ENCODE peak calls at places on chromosome 13, in five cellular contexts. B is SK-N-SH, U is GM12892, W is HepG2, M is H1. V is an unnamed sample.

GRCh38 chr13:95296326-95296939 is 4.8 kb downstream of the ABCC4 start:
- DNase-seq in M (peak), B (peak), U (no peak), W (peak), V (no peak)

GRCh38 chr13:74868044-74868443 is 613.9 kb downstream of the TBC1D4 start:
- DNase-seq in B (no peak), M (no peak), W (no peak), U (no peak), V (no peak)

GRCh38 chr13:28728642-28729041 is 9.9 kb upstream of the SLC46A3 start:
- DNase-seq in U (no peak), M (no peak), W (no peak), B (no peak), V (no peak)

GRCh38 chr13:73215807-73216206 is 157.0 kb downstream of the KLF5 start:
- DNase-seq in U (no peak), M (no peak), B (no peak), W (no peak), V (no peak)

GRCh38 chr13:59425211-59425721 is 738.5 kb downstream of the DIAPH3 start:
- DNase-seq in U (no peak), W (no peak), M (no peak), B (no peak), V (no peak)

GRCh38 chr13:40536443-40537113 is 129.9 kb downstream of the FOXO1 start:
- DNase-seq in W (peak), B (no peak), M (no peak), U (no peak), V (no peak)

GRCh38 chr13:40604135-40604534 is 62.3 kb downstream of the FOXO1 start:
- DNase-seq in M (no peak), U (no peak), W (no peak), B (no peak), V (no peak)

GRCh38 chr13:30708541-30708940 is 26.8 kb upstream of the ALOX5AP start:
- DNase-seq in M (no peak), W (no peak), B (no peak), U (no peak), V (no peak)

GRCh38 chr13:114100446-114101320 is 31.7 kb downstream of the RASA3 start:
- DNase-seq in B (peak), W (no peak), M (no peak), U (no peak), V (peak)

GRCh38 chr13:113845723-113846638 is 17.9 kb downstream of the GAS6 start:
- DNase-seq in W (no peak), U (no peak), M (no peak), B (no peak), V (no peak)

GRCh38 chr13:50494110-50494509 is 349.4 kb downstream of the DLEU7 start:
- DNase-seq in M (no peak), W (no peak), U (no peak), B (no peak), V (no peak)

GRCh38 chr13:23321534-23322241 is 111.8 kb downstream of the SACS start:
- DNase-seq in M (no peak), B (no peak), W (peak), U (no peak), V (peak)

GRCh38 chr13:109205315-109205714 is 575.9 kb downstream of the MYO16 start:
- DNase-seq in B (no peak), M (no peak), W (no peak), U (no peak), V (no peak)

GRCh38 chr13:111302045-111302722 is 18.3 kb upstream of the TEX29 start:
- DNase-seq in W (no peak), B (no peak), M (no peak), U (no peak), V (no peak)
- TF ChIP-seq POLR2AphosphoS5 in W (no peak), B (no peak), M (no peak), U (no peak), V (peak)

GRCh38 chr13:20128459-20128927 is 32.4 kb downstream of the GJA3 start:
- DNase-seq in M (no peak), W (peak), U (no peak), B (peak), V (no peak)
- TF ChIP-seq TAF1 in M (no peak), W (no peak), U (no peak), B (no peak), V (no peak)

GRCh38 chr13:97258801-97259200 is 36.7 kb downstream of the MBNL2 start:
- DNase-seq in B (no peak), M (peak), W (no peak), U (no peak), V (no peak)
- TF ChIP-seq POLR2AphosphoS5 in B (no peak), M (no peak), W (no peak), U (no peak), V (no peak)

GRCh38 chr13:27183561-27184147 is 12.0 kb upstream of the USP12 start:
- DNase-seq in B (no peak), U (no peak), M (no peak), W (no peak), V (no peak)
- TF ChIP-seq TAF1 in B (no peak), U (no peak), M (no peak), W (no peak), V (no peak)